ENCODE peak calls at places on chromosome 14, in nine cellular contexts. Y, S, Z, T, A, Q, G, F and L are unnamed samples.

GRCh38 chr14:74941676-74942097 is 13.7 kb downstream of the PGF start:
- DNase-seq in Y (no peak), S (no peak), Z (peak; percentile 80), T (no peak), A (no peak), Q (no peak), G (no peak), F (peak; percentile 53), L (peak; percentile 71)

GRCh38 chr14:70724944-70725343 is 83.2 kb downstream of the TTC9 start:
- DNase-seq in Y (no peak), S (no peak), Z (no peak), T (no peak), A (no peak), Q (no peak), G (no peak), F (no peak), L (no peak)

GRCh38 chr14:57549165-57549564 is 55.5 kb upstream of the CCDC198 start:
- DNase-seq in Y (no peak), S (no peak), Z (no peak), T (no peak), A (no peak), Q (no peak), G (no peak), F (no peak), L (no peak)

GRCh38 chr14:91867316-91867988 is at the start of gene TC2N:
- DNase-seq in Y (no peak), S (no peak), Z (no peak), T (no peak), A (no peak), Q (no peak), G (no peak), F (no peak), L (no peak)

GRCh38 chr14:45332360-45332988 is 79.5 kb upstream of the MIS18BP1 start:
- DNase-seq in Y (no peak), S (no peak), Z (no peak), T (no peak), A (no peak), Q (no peak), G (no peak), F (no peak), L (no peak)

GRCh38 chr14:100187247-100187833 is 27.9 kb upstream of the DEGS2 start:
- DNase-seq in Y (no peak), S (no peak), Z (no peak), T (no peak), A (no peak), Q (no peak), G (no peak), F (peak; percentile 36), L (no peak)

GRCh38 chr14:96105921-96106441 is 66.8 kb downstream of the C14orf132 start:
- DNase-seq in Y (no peak), S (no peak), Z (peak; percentile 97), T (no peak), A (no peak), Q (no peak), G (no peak), F (no peak), L (no peak)

GRCh38 chr14:64069634-64070359 is 217.0 kb downstream of the SYNE2 start:
- DNase-seq in Y (no peak), S (no peak), Z (no peak), T (no peak), A (no peak), Q (no peak), G (no peak), F (no peak), L (no peak)

GRCh38 chr14:90755661-90756304 is 60.4 kb downstream of the TTC7B start:
- DNase-seq in Y (no peak), S (no peak), Z (peak; percentile 40), T (peak; percentile 40), A (no peak), Q (no peak), G (no peak), F (no peak), L (no peak)

GRCh38 chr14:64561631-64562030 is 11.9 kb downstream of the PPP1R36 start:
- DNase-seq in Y (no peak), S (no peak), Z (no peak), T (no peak), A (no peak), Q (no peak), G (no peak), F (no peak), L (no peak)

GRCh38 chr14:33908540-33909223 is 42.2 kb downstream of the EGLN3 start:
- DNase-seq in Y (peak; percentile 68), S (no peak), Z (no peak), T (peak; percentile 16), A (no peak), Q (no peak), G (no peak), F (peak; percentile 23), L (no peak)

GRCh38 chr14:50357124-50357523 is 39.6 kb downstream of the CDKL1 start:
- DNase-seq in Y (no peak), S (no peak), Z (no peak), T (no peak), A (no peak), Q (no peak), G (no peak), F (no peak), L (no peak)

GRCh38 chr14:54220122-54220691 is 176.6 kb upstream of the CDKN3 start:
- DNase-seq in Y (peak; percentile 66), S (peak; percentile 45), Z (peak; percentile 47), T (no peak), A (peak; percentile 46), Q (no peak), G (no peak), F (peak; percentile 11), L (no peak)

GRCh38 chr14:21965042-21965441 is 291.4 kb upstream of the OR4E1 start:
- DNase-seq in Y (no peak), S (no peak), Z (no peak), T (no peak), A (no peak), Q (no peak), G (no peak), F (no peak), L (peak; percentile 4)

GRCh38 chr14:96094211-96094610 is 55.0 kb downstream of the C14orf132 start:
- DNase-seq in Y (no peak), S (no peak), Z (no peak), T (no peak), A (no peak), Q (no peak), G (no peak), F (no peak), L (no peak)

GRCh38 chr14:40099316-40099715 is 667.1 kb upstream of the FBXO33 start:
- DNase-seq in Y (peak; percentile 17), S (no peak), Z (no peak), T (no peak), A (no peak), Q (no peak), G (no peak), F (no peak), L (no peak)

GRCh38 chr14:51219473-51220448 is 20.3 kb upstream of the TMX1 start:
- DNase-seq in Y (peak; percentile 57), S (no peak), Z (peak; percentile 70), T (peak; percentile 63), A (peak; percentile 50), Q (peak; percentile 25), G (no peak), F (peak; percentile 52), L (peak; percentile 30)

GRCh38 chr14:94097091-94097490 is 13.4 kb upstream of the IFI27 start:
- DNase-seq in Y (no peak), S (no peak), Z (no peak), T (no peak), A (no peak), Q (no peak), G (no peak), F (no peak), L (no peak)

GRCh38 chr14:92471919-92472318 is 41.7 kb upstream of the RIN3 start:
- DNase-seq in Y (peak; percentile 81), S (no peak), Z (peak; percentile 69), T (peak; percentile 80), A (no peak), Q (no peak), G (peak; percentile 62), F (peak; percentile 84), L (no peak)

GRCh38 chr14:37901978-37902377 is 305.7 kb upstream of the SSTR1 start:
- DNase-seq in Y (peak; percentile 26), S (no peak), Z (peak; percentile 87), T (no peak), A (no peak), Q (no peak), G (no peak), F (no peak), L (no peak)

GRCh38 chr14:87966816-87967215 is 26.2 kb downstream of the GALC start:
- DNase-seq in Y (no peak), S (no peak), Z (peak; percentile 30), T (peak; percentile 61), A (no peak), Q (no peak), G (no peak), F (no peak), L (no peak)

GRCh38 chr14:81673930-81674329 is 140.3 kb upstream of the SEL1L start:
- DNase-seq in Y (no peak), S (no peak), Z (no peak), T (no peak), A (no peak), Q (no peak), G (no peak), F (no peak), L (no peak)

DNA sequence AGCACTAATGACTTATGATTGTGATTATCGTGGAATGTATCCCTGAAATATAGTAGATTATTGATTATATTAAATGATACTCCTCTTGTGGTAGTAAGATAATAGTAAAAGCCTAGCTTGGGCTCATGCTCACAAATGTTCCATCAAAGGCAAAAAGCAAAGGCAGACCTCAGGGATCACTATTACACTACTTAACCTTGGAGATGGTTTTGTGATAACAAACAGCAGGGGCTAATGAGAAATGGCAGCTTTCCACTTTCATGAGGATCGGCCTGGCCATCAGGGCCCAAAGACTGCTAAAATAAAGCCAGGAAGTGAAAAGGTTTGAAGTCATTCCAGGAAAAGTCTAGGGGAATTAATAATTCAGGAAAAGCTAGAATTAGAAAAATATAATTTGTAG is 291.0 kb upstream of the MDGA2 start:
- DNase-seq in Y (no peak), S (peak; percentile 1), Z (no peak), T (no peak), A (no peak), Q (no peak), G (no peak), F (no peak), L (no peak)
- H2AFZ ChIP-seq in Y (no peak overlapping the region), S (no peak overlapping the region), Z (no peak overlapping the region), T (no peak overlapping the region), A (no peak overlapping the region), Q (no peak overlapping the region), G (no peak overlapping the region), F (no peak overlapping the region), L (no peak overlapping the region)

GRCh38 chr14:103607039-103607668 is 21.9 kb upstream of the KLC1 start:
- DNase-seq in Y (peak; percentile 65), S (peak; percentile 87), Z (peak; percentile 87), T (peak; percentile 66), A (peak; percentile 64), Q (peak; percentile 86), G (no peak), F (peak; percentile 76), L (peak; percentile 65)
- H3K4me2 ChIP-seq in Y (peak overlapping the region; percentile 51), S (peak overlapping the region; percentile 56), Z (peak overlapping the region; percentile 62), T (peak overlapping the region; percentile 81), A (peak overlapping the region; percentile 40), Q (peak overlapping the region; percentile 86), G (no peak overlapping the region), F (peak overlapping the region; percentile 69), L (peak overlapping the region; percentile 47)

GRCh38 chr14:55579724-55580400 is at the start of gene KTN1:
- DNase-seq in Y (peak; percentile 85), S (peak; percentile 94), Z (peak; percentile 93), T (peak; percentile 97), A (peak; percentile 94), Q (peak; percentile 70), G (peak; percentile 48), F (peak; percentile 94), L (peak; percentile 89)
- TF ChIP-seq EZH2phosphoT487 in Y (no peak), S (no peak), Z (no peak), T (no peak), A (no peak), Q (no peak), G (no peak), F (no peak), L (no peak)

GRCh38 chr14:99133563-99134332 is 138.2 kb downstream of the BCL11B start:
- DNase-seq in Y (peak; percentile 27), S (peak; percentile 1), Z (no peak), T (no peak), A (no peak), Q (no peak), G (no peak), F (peak; percentile 46), L (no peak)
- H2AFZ ChIP-seq in Y (peak overlapping the region; percentile 76), S (no peak overlapping the region), Z (no peak overlapping the region), T (no peak overlapping the region), A (peak overlapping the region; percentile 4), Q (no peak overlapping the region), G (no peak overlapping the region), F (no peak overlapping the region), L (no peak overlapping the region)